ENCODE peak calls at places on chromosomes 2 and 18, in four cellular contexts. W, X, N and I are unnamed samples. For H3K4me1, the result is how much of the 10 kb centered on the place peaks cover.

GRCh38 chr2:232982926-232983668 is 30.0 kb downstream of the NGEF start:
- DNase-seq in X (no peak), N (no peak), W (no peak), I (no peak)

GRCh38 chr18:8349608-8350323 is 259.5 kb upstream of the RAB12 start:
- DNase-seq in W (no peak), X (no peak), N (no peak), I (no peak)

GRCh38 chr2:4673025-4673489 is 969.7 kb downstream of the DCDC2C start:
- DNase-seq in X (no peak), W (no peak), N (no peak), I (no peak)

GRCh38 chr18:7743256-7743655 is 176.1 kb downstream of the PTPRM start:
- DNase-seq in N (no peak), X (no peak), W (no peak), I (no peak)

GRCh38 chr2:7992612-7993596 is 689.0 kb upstream of the ID2 start:
- DNase-seq in W (peak), N (no peak), X (no peak), I (no peak)

GRCh38 chr2:26752636-26753035 is 11.4 kb upstream of the SLC35F6 start:
- DNase-seq in X (no peak), N (no peak), W (no peak), I (no peak)

GRCh38 chr18:24942144-24942543 is 409.8 kb downstream of the ZNF521 start:
- DNase-seq in X (no peak), N (no peak), W (no peak), I (no peak)

GRCh38 chr2:855177-855576 is 95.5 kb upstream of the SNTG2 start:
- DNase-seq in W (no peak), N (no peak), X (no peak), I (no peak)

GRCh38 chr18:23994361-23994902 is 20.1 kb upstream of the TTC39C start:
- DNase-seq in N (no peak), X (peak), W (peak), I (no peak)

GRCh38 chr18:23194969-23195957 is 60.0 kb downstream of the CABLES1 start:
- DNase-seq in N (no peak), W (no peak), X (no peak), I (no peak)

GRCh38 chr2:37894047-37894446 is 31.0 kb upstream of the RMDN2 start:
- DNase-seq in X (no peak), W (no peak), N (no peak), I (no peak)

GRCh38 chr2:200089040-200089755 is 133.8 kb downstream of the MAIP1 start:
- DNase-seq in N (no peak), W (peak), X (no peak), I (no peak)

GRCh38 chr2:207083361-207084080 is 82.2 kb downstream of the KLF7 start:
- DNase-seq in N (no peak), W (no peak), X (no peak), I (no peak)

GRCh38 chr2:229715895-229716507 is 1.6 kb upstream of the DNER start:
- DNase-seq in W (no peak), X (no peak), N (no peak), I (no peak)

GRCh38 chr2:174787485-174788205 is 23.4 kb upstream of the CHRNA1 start:
- DNase-seq in W (peak), N (no peak), X (no peak), I (no peak)

GRCh38 chr2:217901826-217902225 is 101.0 kb downstream of the TNS1 start:
- DNase-seq in N (no peak), W (peak), X (no peak), I (peak)

GRCh38 chr2:142877265-142877756 is at the start of gene KYNU:
- DNase-seq in X (no peak), W (peak), N (no peak), I (no peak)

GRCh38 chr2:218985021-218985324 is at the start of gene FEV:
- DNase-seq in W (no peak), N (no peak), X (no peak), I (no peak)

GRCh38 chr2:163812926-163813520 is 77.2 kb upstream of the FIGN start:
- DNase-seq in X (no peak), N (no peak), W (no peak), I (no peak)

GRCh38 chr2:160407393-160408204 is 86.0 kb downstream of the RBMS1 start:
- DNase-seq in N (no peak), W (peak), X (peak), I (peak)

GRCh38 chr2:171688129-171688465 is 828 bp downstream of the DYNC1I2 start:
- DNase-seq in X (no peak), N (no peak), W (peak), I (no peak)

GRCh38 chr18:68763082-68763481 is 34.8 kb upstream of the CCDC102B start:
- DNase-seq in N (no peak), X (no peak), W (peak), I (no peak)

GRCh38 chr18:61400016-61400630 is 66.9 kb downstream of the CDH20 start:
- DNase-seq in W (no peak), X (no peak), N (no peak), I (no peak)

GRCh38 chr2:105134076-105134475 is 96.2 kb downstream of the MRPS9 start:
- DNase-seq in N (no peak), W (peak), X (no peak), I (no peak)

GRCh38 chr2:12870692-12871091 is 154.0 kb downstream of the TRIB2 start:
- DNase-seq in X (no peak), N (no peak), W (peak), I (no peak)

GRCh38 chr2:1743396-1744150 is 742 bp downstream of the PXDN start:
- DNase-seq in X (peak), N (no peak), W (peak), I (no peak)

GRCh38 chr2:96872591-96873349 is 2.9 kb upstream of the SEMA4C start:
- DNase-seq in W (peak), X (no peak), N (no peak), I (no peak)

GRCh38 chr2:186683341-186683740 is 10.5 kb upstream of the FAM171B start:
- DNase-seq in X (no peak), W (peak), N (no peak), I (no peak)

GRCh38 chr2:63300835-63301234 is 250.2 kb downstream of the OTX1 start:
- DNase-seq in N (no peak), W (no peak), X (no peak), I (no peak)

DNA sequence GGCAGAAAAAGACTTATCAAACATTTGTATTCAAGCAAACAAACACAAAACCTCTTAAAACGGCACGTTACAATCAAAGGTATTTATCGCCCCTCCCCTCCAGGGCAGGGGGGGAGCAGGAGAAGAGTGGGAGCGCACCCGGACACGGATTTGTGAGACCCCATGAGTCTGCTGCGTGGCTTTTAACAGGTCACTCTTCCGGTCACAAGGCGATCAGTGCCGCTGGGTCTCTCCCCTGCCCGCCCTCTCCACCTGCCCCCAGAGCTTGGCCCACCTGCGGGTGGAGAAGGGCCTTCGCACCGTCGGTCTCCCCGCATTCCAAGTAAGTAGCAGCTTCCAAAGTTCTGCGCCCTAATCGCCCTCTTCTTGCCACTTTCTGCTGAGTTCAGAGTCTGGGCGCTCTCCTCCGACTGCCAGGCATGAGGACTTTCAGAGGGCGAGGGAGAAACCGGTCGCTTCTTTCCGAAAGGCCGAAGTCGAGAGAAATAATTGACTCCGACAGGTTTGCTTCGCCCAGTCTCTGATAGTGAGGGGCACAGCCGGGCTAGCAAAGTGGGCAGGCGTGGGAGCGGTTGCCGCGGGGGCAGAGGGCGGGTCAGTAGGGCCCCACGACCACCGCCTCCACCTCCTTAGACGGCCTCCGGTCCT is 797 bp downstream of the RPRM start:
- DNase-seq in W (no peak), N (no peak), X (peak), I (no peak)
- H3K4me1 ChIP-seq in W (under half), N (under half), X (under half), I (under half)

DNA sequence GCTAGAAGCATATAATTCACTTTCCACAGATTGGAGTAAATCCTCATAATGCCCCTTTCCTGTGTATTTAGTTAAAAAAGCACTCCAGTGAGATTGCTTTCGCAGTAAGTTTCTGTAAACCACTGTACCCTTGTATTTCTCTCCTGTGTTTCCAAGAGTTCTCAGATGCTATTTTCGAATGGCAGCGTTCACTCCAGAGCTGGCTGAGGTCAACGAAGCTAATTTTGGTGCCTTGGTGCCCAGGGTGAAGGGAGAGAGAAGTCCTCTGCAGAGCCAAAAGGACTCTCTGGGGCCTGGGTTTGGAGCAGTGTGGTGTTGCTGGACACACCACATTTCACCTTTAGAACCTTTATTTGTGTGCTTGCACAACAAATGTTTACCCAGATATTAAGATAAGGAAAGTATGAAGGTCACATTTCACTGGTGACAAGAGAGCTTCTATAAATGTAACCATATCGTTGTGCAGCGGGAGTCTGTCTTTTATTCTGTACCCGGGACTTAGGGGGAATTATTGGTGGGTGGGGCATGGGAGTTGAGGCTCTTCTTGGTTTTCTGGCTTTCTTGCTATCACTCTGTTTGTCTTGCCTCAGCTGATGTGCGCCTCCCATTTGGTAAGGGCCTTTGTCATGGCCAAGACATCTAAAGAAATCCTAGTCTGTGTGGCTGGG is 9.9 kb downstream of the EPAS1 start:
- DNase-seq in X (no peak), N (no peak), W (no peak), I (no peak)
- H3K27ac ChIP-seq in X (no peak), N (peak), W (no peak), I (peak)

GRCh38 chr2:159090514-159091201 is 122.2 kb downstream of the TANC1 start:
- DNase-seq in W (peak), N (no peak), X (no peak), I (no peak)

GRCh38 chr2:159091381-159091780 is 122.9 kb downstream of the TANC1 start:
- DNase-seq in N (no peak), X (no peak), W (peak), I (no peak)

GRCh38 chr2:159091981-159092380 is 123.5 kb downstream of the TANC1 start:
- DNase-seq in N (no peak), X (no peak), W (no peak), I (no peak)

GRCh38 chr2:159088906-159089305 is 120.5 kb downstream of the TANC1 start:
- DNase-seq in W (no peak), N (no peak), X (no peak), I (no peak)

GRCh38 chr2:159089543-159089942 is 121.1 kb downstream of the TANC1 start:
- DNase-seq in W (no peak), N (no peak), X (no peak), I (no peak)
- H3K4me1 ChIP-seq in W (under half), N (half or more), X (under half), I (under half)

GRCh38 chr2:66448592-66448991 is 13.7 kb downstream of the MEIS1 start:
- DNase-seq in N (no peak), X (no peak), W (no peak), I (no peak)
- H3K27ac ChIP-seq in N (no peak), X (no peak), W (no peak), I (no peak)

DNA sequence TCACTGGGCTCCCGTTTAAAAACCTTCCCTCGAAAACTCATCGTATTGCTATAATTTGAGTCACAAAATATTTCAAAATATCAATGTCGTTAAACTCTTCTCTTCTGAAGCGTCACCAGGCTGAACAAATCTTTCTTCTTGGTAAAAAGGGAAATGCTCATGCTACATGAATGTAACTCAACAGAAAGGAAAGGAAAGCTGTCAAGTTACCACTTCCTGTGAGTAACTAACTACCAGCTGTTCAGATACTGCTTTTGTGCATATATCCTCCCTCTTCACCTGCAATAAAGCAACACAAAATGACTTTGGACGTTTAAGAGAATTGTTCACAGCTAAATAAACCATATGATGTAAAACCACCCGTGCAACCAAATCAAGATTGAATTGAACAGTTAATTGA is 95.4 kb downstream of the DOCK10 start:
- DNase-seq in X (no peak), W (peak), N (no peak), I (no peak)
- H3K4me1 ChIP-seq in X (under half), W (under half), N (under half), I (under half)